ENCODE peak calls at places on chromosomes 5 and 9, in eight cellular contexts. One of them, this sample, is unnamed.
A peak's percentile ranks its signal among the peaks of the same experiment; 100 is the strongest.

GRCh38 chr9:112375361-112375760 is 4.5 kb upstream of the HSDL2 start:
- DNase-seq in ovary: no peak
- DNase-seq in upper lobe of right lung: no peak
- DNase-seq in right lobe of liver: no peak
- DNase-seq in AG09309: no peak
- DNase-seq in stomach: no peak
- DNase-seq in WERI-Rb-1: no peak
- DNase-seq in fibroblast of lung: no peak
- DNase-seq in this sample: no peak

GRCh38 chr5:143245929-143246561 is 157.4 kb downstream of the NR3C1 start:
- DNase-seq in ovary: no peak
- DNase-seq in upper lobe of right lung: no peak
- DNase-seq in right lobe of liver: no peak
- DNase-seq in AG09309: peak; percentile 79
- DNase-seq in stomach: no peak
- DNase-seq in WERI-Rb-1: no peak
- DNase-seq in fibroblast of lung: peak; percentile 98
- DNase-seq in this sample: peak; percentile 95

GRCh38 chr5:179762079-179762780 is 29.6 kb downstream of the MAML1 start:
- DNase-seq in ovary: no peak
- DNase-seq in upper lobe of right lung: no peak
- DNase-seq in right lobe of liver: no peak
- DNase-seq in AG09309: peak; percentile 63
- DNase-seq in stomach: no peak
- DNase-seq in WERI-Rb-1: no peak
- DNase-seq in fibroblast of lung: peak; percentile 64
- DNase-seq in this sample: peak; percentile 23

GRCh38 chr9:98491231-98491651 is 217.5 kb downstream of the GABBR2 start:
- DNase-seq in ovary: no peak
- DNase-seq in upper lobe of right lung: no peak
- DNase-seq in right lobe of liver: no peak
- DNase-seq in AG09309: no peak
- DNase-seq in stomach: no peak
- DNase-seq in WERI-Rb-1: no peak
- DNase-seq in fibroblast of lung: no peak
- DNase-seq in this sample: no peak

GRCh38 chr5:56964173-56964572 is 12.2 kb upstream of the MIER3 start:
- DNase-seq in ovary: no peak
- DNase-seq in upper lobe of right lung: no peak
- DNase-seq in right lobe of liver: no peak
- DNase-seq in AG09309: no peak
- DNase-seq in stomach: no peak
- DNase-seq in WERI-Rb-1: no peak
- DNase-seq in fibroblast of lung: no peak
- DNase-seq in this sample: no peak

GRCh38 chr5:113358696-113359095 is 76.1 kb downstream of the TSSK1B start:
- DNase-seq in ovary: no peak
- DNase-seq in upper lobe of right lung: no peak
- DNase-seq in right lobe of liver: no peak
- DNase-seq in AG09309: no peak
- DNase-seq in stomach: no peak
- DNase-seq in WERI-Rb-1: no peak
- DNase-seq in fibroblast of lung: no peak
- DNase-seq in this sample: no peak

GRCh38 chr5:173581408-173582197 is 34.8 kb downstream of the BOD1 start:
- DNase-seq in ovary: no peak
- DNase-seq in upper lobe of right lung: no peak
- DNase-seq in right lobe of liver: no peak
- DNase-seq in AG09309: no peak
- DNase-seq in stomach: peak; percentile 30
- DNase-seq in WERI-Rb-1: peak; percentile 77
- DNase-seq in fibroblast of lung: peak; percentile 15
- DNase-seq in this sample: peak; percentile 28

GRCh38 chr9:89465726-89466308 is 32.1 kb downstream of the SEMA4D start:
- DNase-seq in ovary: no peak
- DNase-seq in upper lobe of right lung: no peak
- DNase-seq in right lobe of liver: no peak
- DNase-seq in AG09309: no peak
- DNase-seq in stomach: no peak
- DNase-seq in WERI-Rb-1: no peak
- DNase-seq in fibroblast of lung: no peak
- DNase-seq in this sample: no peak

GRCh38 chr9:97570899-97571298 is 62.3 kb downstream of the TSTD2 start:
- DNase-seq in ovary: no peak
- DNase-seq in upper lobe of right lung: peak; percentile 62
- DNase-seq in right lobe of liver: peak; percentile 95
- DNase-seq in AG09309: no peak
- DNase-seq in stomach: no peak
- DNase-seq in WERI-Rb-1: peak; percentile 5
- DNase-seq in fibroblast of lung: no peak
- DNase-seq in this sample: no peak

GRCh38 chr5:147400836-147401235 is 109.0 kb downstream of the DPYSL3 start:
- DNase-seq in ovary: no peak
- DNase-seq in upper lobe of right lung: no peak
- DNase-seq in right lobe of liver: no peak
- DNase-seq in AG09309: no peak
- DNase-seq in stomach: no peak
- DNase-seq in WERI-Rb-1: no peak
- DNase-seq in fibroblast of lung: peak; percentile 42
- DNase-seq in this sample: peak; percentile 51

GRCh38 chr5:77859306-77859705 is 83.2 kb upstream of the TBCA start:
- DNase-seq in ovary: no peak
- DNase-seq in upper lobe of right lung: no peak
- DNase-seq in right lobe of liver: no peak
- DNase-seq in AG09309: no peak
- DNase-seq in stomach: no peak
- DNase-seq in WERI-Rb-1: no peak
- DNase-seq in fibroblast of lung: no peak
- DNase-seq in this sample: no peak

GRCh38 chr5:79872309-79872708 is 118.8 kb downstream of the MTX3 start:
- DNase-seq in ovary: no peak
- DNase-seq in upper lobe of right lung: no peak
- DNase-seq in right lobe of liver: no peak
- DNase-seq in AG09309: no peak
- DNase-seq in stomach: no peak
- DNase-seq in WERI-Rb-1: no peak
- DNase-seq in fibroblast of lung: no peak
- DNase-seq in this sample: peak; percentile 13

GRCh38 chr5:14125262-14125661 is 17.9 kb upstream of the TRIO start:
- DNase-seq in ovary: no peak
- DNase-seq in upper lobe of right lung: no peak
- DNase-seq in right lobe of liver: no peak
- DNase-seq in AG09309: no peak
- DNase-seq in stomach: no peak
- DNase-seq in WERI-Rb-1: no peak
- DNase-seq in fibroblast of lung: no peak
- DNase-seq in this sample: no peak

GRCh38 chr5:33639478-33639877 is 198.7 kb downstream of the TARS1 start:
- DNase-seq in ovary: no peak
- DNase-seq in upper lobe of right lung: no peak
- DNase-seq in right lobe of liver: no peak
- DNase-seq in AG09309: no peak
- DNase-seq in stomach: no peak
- DNase-seq in WERI-Rb-1: no peak
- DNase-seq in fibroblast of lung: no peak
- DNase-seq in this sample: no peak

GRCh38 chr5:178115835-178116405 is 2.6 kb downstream of the N4BP3 start:
- DNase-seq in ovary: no peak
- DNase-seq in upper lobe of right lung: no peak
- DNase-seq in right lobe of liver: no peak
- DNase-seq in AG09309: no peak
- DNase-seq in stomach: no peak
- DNase-seq in WERI-Rb-1: no peak
- DNase-seq in fibroblast of lung: no peak
- DNase-seq in this sample: no peak

GRCh38 chr9:102700936-102701335 is 294.2 kb upstream of the CYLC2 start:
- DNase-seq in ovary: no peak
- DNase-seq in upper lobe of right lung: no peak
- DNase-seq in right lobe of liver: no peak
- DNase-seq in AG09309: no peak
- DNase-seq in stomach: no peak
- DNase-seq in WERI-Rb-1: no peak
- DNase-seq in fibroblast of lung: no peak
- DNase-seq in this sample: no peak

GRCh38 chr5:39670391-39670790 is 245.6 kb upstream of the DAB2 start:
- DNase-seq in ovary: no peak
- DNase-seq in upper lobe of right lung: no peak
- DNase-seq in right lobe of liver: no peak
- DNase-seq in AG09309: no peak
- DNase-seq in stomach: no peak
- DNase-seq in WERI-Rb-1: no peak
- DNase-seq in fibroblast of lung: no peak
- DNase-seq in this sample: no peak

GRCh38 chr9:133405508-133406009 is 12.3 kb downstream of the REXO4 start:
- DNase-seq in ovary: no peak
- DNase-seq in upper lobe of right lung: no peak
- DNase-seq in right lobe of liver: no peak
- DNase-seq in AG09309: no peak
- DNase-seq in stomach: no peak
- DNase-seq in WERI-Rb-1: no peak
- DNase-seq in fibroblast of lung: peak; percentile 41
- DNase-seq in this sample: peak; percentile 90

GRCh38 chr9:32069169-32069813 is 315.2 kb upstream of the ACO1 start:
- DNase-seq in ovary: no peak
- DNase-seq in upper lobe of right lung: no peak
- DNase-seq in right lobe of liver: no peak
- DNase-seq in AG09309: no peak
- DNase-seq in stomach: no peak
- DNase-seq in WERI-Rb-1: no peak
- DNase-seq in fibroblast of lung: no peak
- DNase-seq in this sample: no peak

GRCh38 chr9:133589454-133590227 is 19.5 kb downstream of the FAM163B start:
- DNase-seq in ovary: no peak
- DNase-seq in upper lobe of right lung: no peak
- DNase-seq in right lobe of liver: no peak
- DNase-seq in AG09309: no peak
- DNase-seq in stomach: no peak
- DNase-seq in WERI-Rb-1: no peak
- DNase-seq in fibroblast of lung: no peak
- DNase-seq in this sample: no peak

GRCh38 chr5:139708877-139709586 is 60.9 kb downstream of the CXXC5 start:
- DNase-seq in ovary: no peak
- DNase-seq in upper lobe of right lung: peak; percentile 71
- DNase-seq in right lobe of liver: no peak
- DNase-seq in AG09309: no peak
- DNase-seq in stomach: peak; percentile 57
- DNase-seq in WERI-Rb-1: peak; percentile 96
- DNase-seq in fibroblast of lung: peak; percentile 76
- DNase-seq in this sample: peak; percentile 80

GRCh38 chr5:69238760-69239251 is 4.1 kb downstream of the CDK7 start:
- DNase-seq in ovary: no peak
- DNase-seq in upper lobe of right lung: no peak
- DNase-seq in right lobe of liver: no peak
- DNase-seq in AG09309: peak; percentile 40
- DNase-seq in stomach: no peak
- DNase-seq in WERI-Rb-1: no peak
- DNase-seq in fibroblast of lung: peak; percentile 92
- DNase-seq in this sample: peak; percentile 95

GRCh38 chr9:124551472-124552339 is 44.5 kb upstream of the NR5A1 start:
- DNase-seq in ovary: no peak
- DNase-seq in upper lobe of right lung: peak; percentile 67
- DNase-seq in right lobe of liver: peak; percentile 56
- DNase-seq in AG09309: no peak
- DNase-seq in stomach: peak; percentile 38
- DNase-seq in WERI-Rb-1: peak; percentile 79
- DNase-seq in fibroblast of lung: peak; percentile 81
- DNase-seq in this sample: peak; percentile 58
- TF ChIP-seq CTCF in ovary: no peak
- TF ChIP-seq CTCF in upper lobe of right lung: peak; percentile 49
- TF ChIP-seq CTCF in right lobe of liver: peak; percentile 61
- TF ChIP-seq CTCF in AG09309: peak; percentile 88
- TF ChIP-seq CTCF in stomach: no peak
- TF ChIP-seq CTCF in WERI-Rb-1: peak; percentile 84
- TF ChIP-seq CTCF in fibroblast of lung: peak; percentile 79
- TF ChIP-seq CTCF in this sample: peak; percentile 76

GRCh38 chr9:970310-971002 is 6.0 kb upstream of the DMRT3 start:
- DNase-seq in ovary: no peak
- DNase-seq in upper lobe of right lung: no peak
- DNase-seq in right lobe of liver: no peak
- DNase-seq in AG09309: no peak
- DNase-seq in stomach: no peak
- DNase-seq in WERI-Rb-1: no peak
- DNase-seq in fibroblast of lung: no peak
- DNase-seq in this sample: no peak
- H3K4me3 ChIP-seq in ovary: no peak overlapping the region
- H3K4me3 ChIP-seq in upper lobe of right lung: no peak overlapping the region
- H3K4me3 ChIP-seq in right lobe of liver: no peak overlapping the region
- H3K4me3 ChIP-seq in AG09309: no peak overlapping the region
- H3K4me3 ChIP-seq in stomach: no peak overlapping the region
- H3K4me3 ChIP-seq in WERI-Rb-1: peak overlapping the region; percentile 50
- H3K4me3 ChIP-seq in fibroblast of lung: no peak overlapping the region
- H3K4me3 ChIP-seq in this sample: no peak overlapping the region

DNA sequence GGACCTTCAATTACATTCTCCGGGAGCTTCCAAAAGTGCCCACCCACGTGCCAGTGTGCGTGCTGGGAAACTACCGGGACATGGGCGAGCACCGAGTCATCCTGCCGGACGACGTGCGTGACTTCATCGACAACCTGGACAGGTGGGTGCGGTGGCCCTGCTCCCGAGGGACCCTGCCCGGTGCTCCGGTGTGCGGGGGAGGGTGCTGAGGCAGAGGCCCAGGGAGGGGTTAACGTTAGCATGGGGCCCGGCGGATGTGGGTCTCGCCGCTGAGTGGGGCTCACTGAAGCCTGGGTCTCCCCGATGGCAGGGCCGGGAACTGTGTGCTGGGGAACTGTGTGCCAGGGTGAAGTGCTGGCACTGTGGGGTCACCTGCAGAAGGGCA is 10.6 kb upstream of the AJM1 start:
- DNase-seq in ovary: peak; percentile 22
- DNase-seq in upper lobe of right lung: no peak
- DNase-seq in right lobe of liver: peak; percentile 45
- DNase-seq in AG09309: no peak
- DNase-seq in stomach: no peak
- DNase-seq in WERI-Rb-1: no peak
- DNase-seq in fibroblast of lung: no peak
- DNase-seq in this sample: no peak
- TF ChIP-seq CTCF in ovary: no peak
- TF ChIP-seq CTCF in upper lobe of right lung: no peak
- TF ChIP-seq CTCF in right lobe of liver: no peak
- TF ChIP-seq CTCF in AG09309: no peak
- TF ChIP-seq CTCF in stomach: no peak
- TF ChIP-seq CTCF in WERI-Rb-1: no peak
- TF ChIP-seq CTCF in fibroblast of lung: no peak
- TF ChIP-seq CTCF in this sample: no peak

DNA sequence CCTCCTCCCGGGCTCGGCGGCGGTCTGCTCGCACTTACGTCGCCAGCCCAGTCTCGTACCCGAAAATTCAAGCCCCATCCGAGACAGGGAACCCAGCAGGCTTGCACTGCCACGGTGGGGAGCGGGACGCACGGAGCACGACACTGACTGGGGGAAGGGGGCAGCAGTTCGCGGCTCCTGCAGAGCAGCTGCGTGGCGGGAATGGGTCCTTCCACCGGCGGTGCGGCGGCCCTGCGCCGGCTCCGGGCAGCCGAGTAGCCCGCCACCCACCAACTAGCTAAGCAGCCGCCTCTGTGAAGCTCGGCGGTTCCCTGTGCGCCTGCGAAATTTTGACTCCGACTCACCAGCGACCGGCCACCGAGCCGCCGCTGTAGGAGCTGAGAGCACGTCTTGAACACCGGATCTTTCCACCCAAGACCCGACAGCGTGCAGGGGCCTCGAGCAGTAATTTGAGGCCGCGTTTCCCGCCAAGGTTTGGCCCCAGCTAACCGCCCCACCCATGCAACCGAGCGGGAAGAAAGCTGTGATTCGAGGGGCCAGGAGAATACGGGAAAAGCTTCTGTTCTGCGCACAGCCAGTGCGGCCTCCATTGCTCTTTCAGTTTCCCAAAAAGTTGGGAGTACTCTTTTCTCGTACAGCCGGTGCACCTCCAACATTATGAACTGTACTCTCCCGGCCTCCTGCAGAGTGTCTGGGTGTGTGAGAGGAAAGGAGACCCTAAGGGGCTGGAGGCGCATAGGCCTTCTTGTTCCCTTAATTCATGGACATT is 3.7 kb downstream of the MCIDAS start:
- DNase-seq in ovary: no peak
- DNase-seq in upper lobe of right lung: no peak
- DNase-seq in right lobe of liver: no peak
- DNase-seq in AG09309: no peak
- DNase-seq in stomach: no peak
- DNase-seq in WERI-Rb-1: no peak
- DNase-seq in fibroblast of lung: no peak
- DNase-seq in this sample: no peak
- H3K4me3 ChIP-seq in ovary: no peak overlapping the region
- H3K4me3 ChIP-seq in upper lobe of right lung: no peak overlapping the region
- H3K4me3 ChIP-seq in right lobe of liver: no peak overlapping the region
- H3K4me3 ChIP-seq in AG09309: no peak overlapping the region
- H3K4me3 ChIP-seq in stomach: no peak overlapping the region
- H3K4me3 ChIP-seq in WERI-Rb-1: no peak overlapping the region
- H3K4me3 ChIP-seq in fibroblast of lung: no peak overlapping the region
- H3K4me3 ChIP-seq in this sample: no peak overlapping the region